ENCODE peak calls at places on chromosomes 6 and 20, in eight cellular contexts. W is A549, H is K562, M is HCT116, O is HepG2, Z is GM12878, R is H1, U is SK-N-SH. K is an unnamed sample.

GRCh38 chr6:168605964-168606363 is 165.0 kb downstream of the SMOC2 start:
- DNase-seq in U (no peak), O (no peak), M (no peak), R (peak; percentile 20), H (no peak), W (no peak), Z (no peak), K (no peak)

GRCh38 chr6:27866370-27867050 is 45.7 kb downstream of the OR2B2 start:
- DNase-seq in R (peak; percentile 65), Z (peak; percentile 74), M (no peak), O (peak; percentile 32), H (no peak), W (peak; percentile 23), U (peak; percentile 62), K (peak; percentile 82)

GRCh38 chr20:6492396-6493055 is 275.0 kb upstream of the BMP2 start:
- DNase-seq in O (no peak), U (no peak), M (no peak), Z (no peak), H (no peak), W (no peak), R (no peak), K (peak; percentile 25)

GRCh38 chr20:34713194-34713943 is 9.2 kb downstream of the TP53INP2 start:
- DNase-seq in M (peak; percentile 67), R (no peak), H (peak; percentile 77), U (peak; percentile 71), W (peak; percentile 76), O (peak; percentile 91), Z (peak; percentile 57), K (peak; percentile 99)

GRCh38 chr6:111588366-111588765 is 17.3 kb downstream of the TRAF3IP2 start:
- DNase-seq in Z (no peak), H (no peak), W (no peak), O (no peak), M (no peak), U (no peak), R (no peak), K (no peak)

GRCh38 chr6:137904822-137905617 is 38.0 kb downstream of the TNFAIP3 start:
- DNase-seq in Z (no peak), H (no peak), M (no peak), U (no peak), O (no peak), W (no peak), R (no peak), K (peak; percentile 84)

GRCh38 chr6:44059359-44060342 is 67.6 kb downstream of the MRPL14 start:
- DNase-seq in R (no peak), Z (no peak), M (no peak), H (no peak), U (no peak), W (no peak), O (no peak), K (peak; percentile 48)

GRCh38 chr6:156934054-156934424 is 156.9 kb downstream of the ARID1B start:
- DNase-seq in O (no peak), Z (no peak), M (no peak), R (no peak), H (no peak), W (no peak), U (no peak), K (no peak)

GRCh38 chr6:6191476-6191875 is 129.0 kb downstream of the F13A1 start:
- DNase-seq in O (peak; percentile 13), R (peak; percentile 49), M (no peak), H (peak; percentile 25), Z (no peak), U (no peak), W (no peak), K (no peak)
- TF ChIP-seq MAX in O (no peak), R (no peak), M (no peak), H (no peak), Z (no peak), U (no peak), W (no peak), K (no peak)

GRCh38 chr20:29878281-29878741 is 1379.2 kb upstream of the DEFB115 start:
- DNase-seq in R (no peak), M (no peak), Z (no peak), O (peak; percentile 54), U (peak; percentile 93), H (peak; percentile 37), W (peak; percentile 69), K (no peak)

GRCh38 chr20:29878777-29879442 is 1378.6 kb upstream of the DEFB115 start:
- DNase-seq in H (no peak), U (peak; percentile 26), Z (no peak), O (no peak), W (no peak), R (no peak), M (no peak), K (no peak)

GRCh38 chr20:29874476-29875202 is 1382.8 kb upstream of the DEFB115 start:
- DNase-seq in M (no peak), H (no peak), O (no peak), U (peak; percentile 36), R (no peak), Z (no peak), W (no peak), K (no peak)

GRCh38 chr20:29873946-29874345 is 1383.5 kb upstream of the DEFB115 start:
- DNase-seq in H (no peak), W (peak; percentile 31), Z (no peak), R (peak; percentile 49), U (peak; percentile 61), M (no peak), O (no peak), K (peak; percentile 37)

GRCh38 chr20:29876911-29877285 is 1380.6 kb upstream of the DEFB115 start:
- DNase-seq in R (no peak), O (no peak), W (no peak), Z (no peak), M (no peak), U (peak; percentile 25), H (no peak), K (no peak)
- H3K9me3 ChIP-seq in R (peaks cover 79% of the 10 kb centered on the region), O (peaks cover 64% of the 10 kb centered on the region), W (peaks cover 7% of the 10 kb centered on the region), Z (no peaks in the 10 kb centered on the region), M (peaks cover 7% of the 10 kb centered on the region), U (peaks cover 3% of the 10 kb centered on the region), H (peaks cover 3% of the 10 kb centered on the region), K (peaks cover 16% of the 10 kb centered on the region)

GRCh38 chr6:132708771-132709170 is 5.1 kb downstream of the VNN1 start:
- DNase-seq in M (no peak), U (no peak), R (no peak), Z (no peak), H (no peak), W (no peak), O (no peak), K (no peak)

GRCh38 chr6:132714160-132714559 is 305 bp upstream of the VNN1 start:
- DNase-seq in O (no peak), H (no peak), M (no peak), U (no peak), Z (no peak), W (no peak), R (no peak), K (no peak)

GRCh38 chr6:132715204-132715603 is 1.3 kb upstream of the VNN1 start:
- DNase-seq in M (peak; percentile 49), O (peak; percentile 65), W (peak; percentile 77), Z (no peak), U (peak; percentile 17), H (no peak), R (peak; percentile 54), K (peak; percentile 32)

GRCh38 chr6:132713355-132714134 is at the start of gene VNN1:
- DNase-seq in H (no peak), M (no peak), U (no peak), W (no peak), Z (no peak), O (no peak), R (no peak), K (no peak)

GRCh38 chr6:132712366-132712765 is 1.5 kb downstream of the VNN1 start:
- DNase-seq in O (no peak), Z (no peak), U (no peak), W (peak; percentile 63), H (no peak), R (no peak), M (no peak), K (peak; percentile 39)
- TF ChIP-seq MAX in O (no peak), Z (no peak), U (no peak), W (no peak), H (no peak), R (no peak), M (no peak), K (no peak)

DNA sequence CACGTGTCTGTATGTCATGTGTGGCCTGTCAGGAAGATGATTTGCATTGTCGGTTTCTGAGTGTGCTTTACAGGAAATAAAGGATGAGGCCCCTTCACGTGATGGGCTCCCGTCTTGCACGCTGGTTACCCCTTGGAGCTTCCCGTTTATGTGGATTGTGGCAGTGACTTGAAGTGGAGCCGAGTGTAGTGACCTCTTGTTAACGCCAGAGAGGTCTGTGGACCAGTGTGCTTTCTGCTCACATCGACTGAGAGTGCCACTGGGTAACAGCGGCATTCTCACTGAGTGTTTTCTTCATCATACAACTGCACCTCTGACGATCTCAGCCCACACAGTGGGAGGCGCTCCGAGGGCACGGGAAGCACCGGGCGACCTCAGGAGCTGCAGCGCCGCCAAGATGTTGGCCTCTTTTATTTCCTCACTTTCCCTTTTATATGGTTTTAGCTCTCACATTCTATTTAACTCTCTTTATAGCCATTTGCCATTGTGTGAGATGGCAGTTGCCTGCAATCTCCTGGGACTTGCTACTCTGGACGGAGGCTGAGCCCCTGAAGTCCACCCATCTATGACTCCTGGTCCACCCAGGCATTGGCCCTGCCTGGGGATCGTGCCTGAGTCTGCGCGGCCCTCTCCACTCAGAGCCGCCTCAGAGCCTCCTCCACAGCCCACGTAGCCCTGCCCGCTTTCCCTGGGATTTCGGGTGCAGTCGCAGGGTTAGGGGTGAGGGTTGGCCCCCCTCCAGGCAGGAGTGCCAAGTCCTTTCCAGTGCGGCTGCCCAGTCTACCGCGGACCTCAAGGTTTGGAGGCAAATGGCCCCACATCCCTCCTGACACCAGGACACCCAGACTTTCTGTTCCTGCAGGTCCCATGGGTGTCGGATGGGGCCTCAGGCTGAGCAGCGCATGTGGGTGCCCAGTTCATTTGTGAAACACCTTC is 238.9 kb downstream of the ERMARD start:
- DNase-seq in Z (no peak), O (no peak), U (no peak), M (no peak), W (no peak), R (no peak), H (no peak), K (peak; percentile 26)
- H3K9me3 ChIP-seq in Z (no peaks in the 10 kb centered on the region), O (no peaks in the 10 kb centered on the region), U (no peaks in the 10 kb centered on the region), M (no peaks in the 10 kb centered on the region), W (no peaks in the 10 kb centered on the region), R (no peaks in the 10 kb centered on the region), H (no peaks in the 10 kb centered on the region), K (no peaks in the 10 kb centered on the region)

DNA sequence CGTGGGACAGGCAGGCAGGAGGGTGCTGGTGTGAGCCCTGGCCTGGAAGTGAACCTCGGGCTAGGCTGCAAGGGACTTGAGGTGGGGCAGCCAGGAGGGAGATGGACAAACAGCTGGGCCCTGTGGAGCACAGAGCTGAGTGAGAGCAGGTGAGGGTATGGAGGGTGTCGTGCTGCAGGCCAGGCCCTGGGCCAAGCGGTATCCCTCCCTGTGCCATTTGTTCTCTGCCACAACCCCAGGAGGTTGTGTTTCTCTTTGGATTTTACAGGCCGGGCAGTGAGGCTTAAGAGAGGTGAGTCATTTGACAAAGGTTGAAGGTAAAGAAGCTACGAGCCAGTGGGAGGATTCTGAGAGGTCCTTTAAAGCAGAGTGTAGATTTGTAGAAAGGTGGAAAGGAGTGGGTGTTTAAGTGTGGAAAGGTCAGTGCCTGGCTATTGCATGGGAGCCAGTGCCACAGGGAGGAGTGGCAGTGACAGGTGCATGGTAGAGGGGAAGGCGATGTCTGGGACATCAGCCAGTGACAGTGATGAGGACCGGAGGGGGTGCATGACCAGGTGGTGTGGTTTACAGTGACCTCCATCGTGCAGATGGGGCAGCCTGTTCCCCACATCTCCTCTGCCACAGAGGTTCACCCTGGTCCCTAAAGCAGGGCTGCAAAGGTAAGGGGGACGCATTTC is 39.8 kb downstream of the GMPR start:
- DNase-seq in H (no peak), Z (no peak), W (no peak), O (no peak), U (no peak), M (peak; percentile 7), R (no peak), K (no peak)
- TF ChIP-seq MAX in H (no peak), Z (no peak), W (no peak), O (no peak), U (no peak), M (no peak), R (no peak), K (no peak)